ENCODE peak calls at places on chromosome 7, in seven cellular contexts. H is IMR-90; N is NCI-H526; C is activated CD4-positive, alpha-beta T cell treated with anti-CD3 and anti-CD28 coated beads for 1 hour; Y is stimulated activated CD4-positive, alpha-beta T cell treated with anti-CD3 and anti-CD28 coated beads, TNF-alpha, amount 100 ng/mL, for 4 hours; D is endodermal cell; V is NCI-H1092. P is an unnamed sample.

GRCh38 chr7:101308245-101309085 is 13.1 kb downstream of the IFT22 start:
- DNase-seq in H (no peak), N (peak), C (no peak), Y (no peak), D (peak), V (no peak), P (peak)

GRCh38 chr7:5695709-5696345 is 85.6 kb downstream of the RNF216 start:
- DNase-seq in H (peak), N (no peak), C (no peak), Y (no peak), D (no peak), V (no peak), P (no peak)

GRCh38 chr7:36648441-36648840 is 75.9 kb downstream of the AOAH start:
- DNase-seq in H (no peak), N (no peak), C (no peak), Y (no peak), D (no peak), V (no peak), P (no peak)

GRCh38 chr7:141700848-141701371 is 1.1 kb downstream of the DENND11 start:
- DNase-seq in H (no peak), N (peak), C (no peak), Y (no peak), D (peak), V (no peak), P (peak)

GRCh38 chr7:11239311-11239710 is 265.6 kb downstream of the PHF14 start:
- DNase-seq in H (no peak), N (no peak), C (no peak), Y (no peak), D (no peak), V (no peak), P (no peak)

GRCh38 chr7:156160811-156161210 is 348.5 kb upstream of the SHH start:
- DNase-seq in H (no peak), N (peak), C (no peak), Y (no peak), D (peak), V (no peak), P (no peak)

GRCh38 chr7:127870231-127870907 is 160.9 kb downstream of the LRRC4 start:
- DNase-seq in H (no peak), N (no peak), C (no peak), Y (no peak), D (no peak), V (no peak), P (no peak)

GRCh38 chr7:240128-240676 is 47.8 kb downstream of the FAM20C start:
- DNase-seq in H (no peak), N (no peak), C (no peak), Y (no peak), D (no peak), V (no peak), P (no peak)

GRCh38 chr7:117715784-117716445 is 157.3 kb downstream of the CTTNBP2 start:
- DNase-seq in H (peak), N (peak), C (no peak), Y (no peak), D (peak), V (peak), P (peak)